ENCODE peak calls at places on chromosomes 7 and 10, in five cellular contexts. X is H1, B is K562, Q is GM12878, T is HepG2. M is an unnamed sample.

GRCh38 chr10:93309062-93309461 is 173.1 kb downstream of the MYOF start:
- DNase-seq in X (no peak), B (no peak), Q (no peak), T (no peak), M (no peak)

GRCh38 chr7:17130281-17131059 is 168.0 kb upstream of the AHR start:
- DNase-seq in X (no peak), B (no peak), Q (no peak), T (peak; percentile 98), M (peak; percentile 13)

GRCh38 chr7:30738026-30738915 is 13.7 kb upstream of the INMT start:
- DNase-seq in X (no peak), B (no peak), Q (no peak), T (no peak), M (no peak)

GRCh38 chr7:134708692-134709091 is 62.0 kb downstream of the BPGM start:
- DNase-seq in X (no peak), B (no peak), Q (no peak), T (no peak), M (no peak)

GRCh38 chr10:116080553-116080952 is 192.5 kb downstream of the GFRA1 start:
- DNase-seq in X (peak; percentile 41), B (no peak), Q (no peak), T (no peak), M (peak; percentile 16)

GRCh38 chr10:29496341-29497162 is 138.2 kb downstream of the SVIL start:
- DNase-seq in X (peak; percentile 50), B (peak; percentile 66), Q (no peak), T (peak; percentile 49), M (peak; percentile 28)

GRCh38 chr10:70456164-70456563 is 14.7 kb upstream of the NODAL start:
- DNase-seq in X (no peak), B (no peak), Q (no peak), T (no peak), M (no peak)

GRCh38 chr7:83882551-83882950 is 233.6 kb upstream of the SEMA3E start:
- DNase-seq in X (no peak), B (no peak), Q (no peak), T (no peak), M (no peak)

GRCh38 chr7:158863611-158864506 is 7.5 kb downstream of the DYNC2I1 start:
- DNase-seq in X (no peak), B (peak; percentile 97), Q (peak; percentile 33), T (peak; percentile 38), M (peak; percentile 31)

GRCh38 chr7:27172388-27172774 is 1.7 kb downstream of the HOXA10 start:
- DNase-seq in X (no peak), B (no peak), Q (no peak), T (no peak), M (no peak)

GRCh38 chr7:104089622-104090021 is 100.2 kb upstream of the RELN start:
- DNase-seq in X (no peak), B (no peak), Q (no peak), T (no peak), M (no peak)

GRCh38 chr10:50585921-50586739 is 37.6 kb downstream of the SGMS1 start:
- DNase-seq in X (no peak), B (peak; percentile 81), Q (no peak), T (no peak), M (peak; percentile 77)

GRCh38 chr7:47147213-47147631 is 434.7 kb downstream of the TNS3 start:
- DNase-seq in X (no peak), B (no peak), Q (no peak), T (peak; percentile 86), M (no peak)

GRCh38 chr7:77950548-77950947 is 152.0 kb downstream of the PHTF2 start:
- DNase-seq in X (no peak), B (no peak), Q (no peak), T (no peak), M (no peak)

GRCh38 chr7:10696064-10696463 is 277.6 kb upstream of the PHF14 start:
- DNase-seq in X (no peak), B (no peak), Q (no peak), T (no peak), M (no peak)

GRCh38 chr10:73228247-73228646 is 18.8 kb downstream of the DNAJC9 start:
- DNase-seq in X (no peak), B (no peak), Q (no peak), T (no peak), M (no peak)

GRCh38 chr7:7920056-7920455 is 48.5 kb upstream of the GLCCI1 start:
- DNase-seq in X (no peak), B (no peak), Q (no peak), T (no peak), M (no peak)

GRCh38 chr7:54780490-54780889 is 21.5 kb upstream of the SEC61G start:
- DNase-seq in X (no peak), B (no peak), Q (no peak), T (no peak), M (no peak)
- TF ChIP-seq ATF3 in X (no peak), B (no peak), Q (no peak), T (no peak), M (no peak)

GRCh38 chr7:109532262-109532992 is 962.8 kb downstream of the DNAJB9 start:
- DNase-seq in X (no peak), B (no peak), Q (peak; percentile 1), T (no peak), M (no peak)
- TF ChIP-seq POLR2A in X (no peak), B (no peak), Q (no peak), T (no peak), M (no peak)

DNA sequence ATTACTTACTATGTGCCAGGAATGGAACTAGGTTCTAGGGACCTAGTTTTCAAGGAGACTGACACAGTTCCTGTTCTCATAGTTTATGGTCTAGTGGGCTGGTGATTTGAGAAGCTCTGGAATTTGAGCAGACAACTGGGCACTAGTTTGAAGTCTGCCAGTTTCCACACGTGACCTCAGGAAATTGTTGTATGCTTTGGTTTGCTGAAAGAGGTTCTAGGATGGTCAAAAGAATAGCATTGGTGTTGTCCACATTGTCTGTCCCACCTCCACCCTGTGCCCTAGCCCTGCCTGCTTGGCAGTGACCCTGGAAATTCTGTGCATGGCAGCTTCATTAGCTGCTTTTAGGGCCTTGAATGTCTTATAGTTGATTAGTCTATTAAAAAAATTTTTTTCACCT is 28.7 kb downstream of the GBF1 start:
- DNase-seq in X (no peak), B (no peak), Q (no peak), T (no peak), M (no peak)
- TF ChIP-seq SRF in X (no peak), B (no peak), Q (no peak), T (no peak), M (no peak)

GRCh38 chr7:55624813-55625212 is 52.5 kb upstream of the VOPP1 start:
- DNase-seq in X (no peak), B (no peak), Q (no peak), T (no peak), M (no peak)
- TF ChIP-seq ATF3 in X (no peak), B (no peak), Q (no peak), T (no peak), M (no peak)

GRCh38 chr10:45418417-45418858 is 44.4 kb downstream of the ALOX5 start:
- DNase-seq in X (no peak), B (no peak), Q (no peak), T (no peak), M (no peak)

GRCh38 chr10:45419673-45420020 is 45.6 kb downstream of the ALOX5 start:
- DNase-seq in X (no peak), B (no peak), Q (no peak), T (no peak), M (no peak)

GRCh38 chr10:45417746-45418145 is 43.7 kb downstream of the ALOX5 start:
- DNase-seq in X (no peak), B (no peak), Q (no peak), T (no peak), M (no peak)

GRCh38 chr10:45420453-45421192 is 46.6 kb downstream of the ALOX5 start:
- DNase-seq in X (no peak), B (no peak), Q (peak; percentile 90), T (no peak), M (no peak)

GRCh38 chr10:45418859-45419672 is 45.0 kb downstream of the ALOX5 start:
- DNase-seq in X (peak; percentile 44), B (no peak), Q (peak; percentile 51), T (peak; percentile 16), M (no peak)
- TF ChIP-seq POLR2A in X (peak; percentile 82), B (no peak), Q (peak; percentile 88), T (no peak), M (no peak)

GRCh38 chr10:132076578-132077081 is 10.9 kb downstream of the JAKMIP3 start:
- DNase-seq in X (no peak), B (no peak), Q (no peak), T (no peak), M (no peak)
- TF ChIP-seq SRF in X (no peak), B (no peak), Q (no peak), T (no peak), M (no peak)

GRCh38 chr7:102429141-102429904 is 4.1 kb upstream of the ORAI2 start:
- DNase-seq in X (no peak), B (peak; percentile 13), Q (no peak), T (no peak), M (no peak)

GRCh38 chr7:102433319-102434038 is at the start of gene ORAI2:
- DNase-seq in X (no peak), B (peak; percentile 95), Q (no peak), T (no peak), M (no peak)

GRCh38 chr7:102434039-102434481 is 685 bp downstream of the ORAI2 start:
- DNase-seq in X (no peak), B (no peak), Q (no peak), T (no peak), M (no peak)

GRCh38 chr7:102431617-102432298 is 1.6 kb upstream of the ORAI2 start:
- DNase-seq in X (no peak), B (peak; percentile 29), Q (no peak), T (peak; percentile 29), M (no peak)

DNA sequence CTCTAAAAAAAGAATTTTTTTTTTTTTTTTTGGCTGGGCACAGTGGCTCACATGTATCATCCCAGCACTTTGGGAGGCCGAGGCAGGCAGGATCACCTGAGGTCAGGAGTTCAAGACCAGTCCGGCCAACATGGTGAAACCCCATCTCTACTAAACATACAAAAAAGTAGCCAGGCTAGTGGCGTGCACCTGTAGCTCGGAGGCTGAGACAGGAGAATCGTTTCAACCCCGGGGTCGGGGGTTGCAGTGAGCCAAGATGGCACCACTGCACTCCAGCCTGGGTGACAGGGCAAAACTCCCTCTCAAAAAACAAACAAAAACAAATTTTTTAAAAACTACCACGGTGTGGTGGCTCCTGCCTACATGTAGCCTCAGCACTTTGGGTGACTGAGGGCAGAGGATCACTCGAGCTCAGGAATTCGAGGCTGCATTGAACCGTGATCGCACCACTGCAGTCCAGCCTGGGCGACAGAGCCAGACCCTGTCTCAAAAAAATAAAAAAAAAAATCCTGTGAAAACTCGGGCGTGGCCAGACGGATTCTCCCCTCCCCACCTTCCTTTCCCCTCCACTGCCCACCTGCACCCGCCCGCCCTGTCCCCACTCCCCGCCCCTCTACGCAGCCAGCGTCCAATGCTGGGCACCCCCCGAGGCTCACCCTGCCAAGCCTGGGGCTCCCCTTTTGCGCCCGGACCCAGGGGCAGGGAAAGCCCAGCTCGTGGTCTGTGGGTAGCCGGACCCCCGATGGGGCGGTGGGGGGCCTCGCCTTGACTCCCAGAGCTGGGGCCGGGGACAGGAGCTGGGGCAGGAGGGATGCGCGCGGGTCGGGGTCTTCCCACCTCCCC is 678 bp upstream of the ORAI2 start:
- DNase-seq in X (no peak), B (no peak), Q (no peak), T (no peak), M (no peak)
- TF ChIP-seq ATF3 in X (no peak), B (no peak), Q (no peak), T (no peak), M (no peak)

DNA sequence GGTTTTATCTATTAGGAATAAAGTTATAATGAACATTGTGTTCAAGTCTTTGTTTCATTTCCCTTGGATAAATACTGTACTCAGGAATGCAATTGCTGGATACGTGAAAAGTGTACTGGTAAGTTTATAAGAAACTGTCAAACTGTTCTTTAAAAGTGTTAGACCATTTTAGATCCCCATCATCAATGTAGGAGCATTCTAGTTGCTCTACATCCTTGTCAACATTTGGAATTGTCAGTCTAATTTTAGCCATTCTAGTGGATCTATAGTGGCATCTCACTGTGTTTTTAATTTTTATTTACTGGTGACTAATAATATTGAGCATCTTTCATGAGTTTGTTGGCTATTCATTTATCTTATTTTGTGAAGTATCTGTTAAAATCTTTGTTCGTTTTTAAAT is 354.0 kb upstream of the NRP1 start:
- DNase-seq in X (no peak), B (no peak), Q (no peak), T (no peak), M (no peak)
- TF ChIP-seq POLR2A in X (no peak), B (no peak), Q (no peak), T (no peak), M (no peak)